ENCODE peak calls at places on chromosomes 7 and 10, in five cellular contexts. A is RKO, M is ELR, T is spleen, D is BE2C. F is an unnamed sample.

GRCh38 chr10:73262105-73262730 is 9.8 kb upstream of the MRPS16 start:
- DNase-seq in M (peak; percentile 94), T (no peak), A (peak; percentile 95), D (peak; percentile 29), F (no peak)

GRCh38 chr7:80218723-80219122 is 84.1 kb downstream of the GNAI1 start:
- DNase-seq in M (peak; percentile 92), D (no peak), T (no peak), A (peak; percentile 83), F (no peak)

GRCh38 chr10:75250934-75251333 is 15.2 kb upstream of the COMTD1 start:
- DNase-seq in M (peak; percentile 12), T (no peak), A (no peak), D (no peak), F (peak; percentile 66)

GRCh38 chr10:74432841-74433594 is 282.0 kb downstream of the ADK start:
- DNase-seq in D (no peak), T (no peak), M (peak; percentile 60), A (no peak), F (no peak)

GRCh38 chr10:61832866-61833481 is 68.5 kb upstream of the ARID5B start:
- DNase-seq in T (no peak), D (no peak), A (no peak), M (no peak), F (no peak)

GRCh38 chr7:51354897-51355296 is 38.3 kb upstream of the COBL start:
- DNase-seq in T (no peak), A (no peak), D (no peak), M (no peak), F (no peak)

GRCh38 chr7:48350515-48350914 is 179.3 kb downstream of the ABCA13 start:
- DNase-seq in T (no peak), A (no peak), M (no peak), D (no peak), F (no peak)

GRCh38 chr7:115410972-115411686 is 489.2 kb downstream of the MDFIC start:
- DNase-seq in M (no peak), A (no peak), T (no peak), D (no peak), F (no peak)

GRCh38 chr7:99331002-99331401 is 5.3 kb downstream of the ARPC1A start:
- DNase-seq in A (no peak), D (no peak), T (no peak), M (peak; percentile 29), F (no peak)

GRCh38 chr10:86941991-86942421 is 15.4 kb downstream of the MMRN2 start:
- DNase-seq in T (no peak), A (no peak), M (no peak), D (no peak), F (peak; percentile 24)